ENCODE peak calls at places on chromosome 10, in six cellular contexts. One of them, this sample, is unnamed.

GRCh38 chr10:71247306-71247705 is 34.9 kb downstream of the UNC5B start:
- DNase-seq in IMR-90: no peak
- DNase-seq in H9: no peak
- DNase-seq in mesenchymal stem cell: no peak
- DNase-seq in H1: no peak
- DNase-seq in neuronal stem cell: no peak
- DNase-seq in this sample: no peak

GRCh38 chr10:104925232-104925851 is 284.3 kb downstream of the SORCS3 start:
- DNase-seq in H1: peak; percentile 71
- DNase-seq in H9: peak; percentile 54
- DNase-seq in neuronal stem cell: peak; percentile 48
- DNase-seq in IMR-90: no peak
- DNase-seq in mesenchymal stem cell: no peak
- DNase-seq in this sample: peak; percentile 54

GRCh38 chr10:86538547-86538946 is 17.0 kb upstream of the WAPL start:
- DNase-seq in mesenchymal stem cell: peak; percentile 22
- DNase-seq in H9: no peak
- DNase-seq in H1: no peak
- DNase-seq in IMR-90: no peak
- DNase-seq in neuronal stem cell: no peak
- DNase-seq in this sample: no peak

GRCh38 chr10:75043256-75044121 is 68.0 kb upstream of the SAMD8 start:
- DNase-seq in mesenchymal stem cell: no peak
- DNase-seq in IMR-90: no peak
- DNase-seq in H9: peak; percentile 85
- DNase-seq in H1: no peak
- DNase-seq in neuronal stem cell: no peak
- DNase-seq in this sample: no peak

GRCh38 chr10:77821551-77821950 is 105.0 kb downstream of the DLG5 start:
- DNase-seq in neuronal stem cell: no peak
- DNase-seq in H1: no peak
- DNase-seq in IMR-90: no peak
- DNase-seq in H9: no peak
- DNase-seq in mesenchymal stem cell: no peak
- DNase-seq in this sample: no peak

GRCh38 chr10:103870503-103870902 is 15.1 kb upstream of the SH3PXD2A start:
- DNase-seq in H1: no peak
- DNase-seq in neuronal stem cell: no peak
- DNase-seq in IMR-90: peak; percentile 40
- DNase-seq in mesenchymal stem cell: no peak
- DNase-seq in H9: no peak
- DNase-seq in this sample: peak; percentile 45

GRCh38 chr10:96370575-96371157 is 11.9 kb upstream of the OPALIN start:
- DNase-seq in neuronal stem cell: peak; percentile 58
- DNase-seq in H1: peak; percentile 88
- DNase-seq in IMR-90: peak; percentile 17
- DNase-seq in mesenchymal stem cell: peak; percentile 32
- DNase-seq in H9: peak; percentile 82
- DNase-seq in this sample: peak; percentile 76

GRCh38 chr10:77805676-77806075 is 120.9 kb downstream of the DLG5 start:
- DNase-seq in IMR-90: no peak
- DNase-seq in mesenchymal stem cell: no peak
- DNase-seq in neuronal stem cell: no peak
- DNase-seq in H9: no peak
- DNase-seq in H1: no peak
- DNase-seq in this sample: no peak

GRCh38 chr10:90138844-90139243 is 437.5 kb downstream of the KIF20B start:
- DNase-seq in neuronal stem cell: no peak
- DNase-seq in IMR-90: no peak
- DNase-seq in mesenchymal stem cell: peak; percentile 11
- DNase-seq in H1: no peak
- DNase-seq in H9: no peak
- DNase-seq in this sample: peak; percentile 59

GRCh38 chr10:132136689-132137088 is 50.1 kb upstream of the DPYSL4 start:
- DNase-seq in neuronal stem cell: no peak
- DNase-seq in mesenchymal stem cell: no peak
- DNase-seq in H1: no peak
- DNase-seq in IMR-90: no peak
- DNase-seq in H9: no peak
- DNase-seq in this sample: no peak

GRCh38 chr10:73889014-73889413 is 14.7 kb upstream of the CAMK2G start:
- DNase-seq in neuronal stem cell: no peak
- DNase-seq in H9: peak; percentile 59
- DNase-seq in IMR-90: peak; percentile 78
- DNase-seq in H1: no peak
- DNase-seq in mesenchymal stem cell: peak; percentile 78
- DNase-seq in this sample: peak; percentile 65

GRCh38 chr10:12703813-12704212 is 297.7 kb downstream of the CCDC3 start:
- DNase-seq in neuronal stem cell: no peak
- DNase-seq in mesenchymal stem cell: peak; percentile 63
- DNase-seq in H1: no peak
- DNase-seq in IMR-90: peak; percentile 87
- DNase-seq in H9: no peak
- DNase-seq in this sample: no peak

GRCh38 chr10:3623746-3624145 is 161.3 kb downstream of the KLF6 start:
- DNase-seq in H9: no peak
- DNase-seq in neuronal stem cell: no peak
- DNase-seq in H1: no peak
- DNase-seq in IMR-90: peak; percentile 87
- DNase-seq in mesenchymal stem cell: peak; percentile 68
- DNase-seq in this sample: peak; percentile 48

GRCh38 chr10:56623064-56623463 is 262.0 kb upstream of the ZWINT start:
- DNase-seq in IMR-90: no peak
- DNase-seq in mesenchymal stem cell: no peak
- DNase-seq in H1: no peak
- DNase-seq in neuronal stem cell: no peak
- DNase-seq in H9: no peak
- DNase-seq in this sample: no peak

GRCh38 chr10:89531359-89531758 is 4.0 kb downstream of the SLC16A12 start:
- DNase-seq in H1: no peak
- DNase-seq in IMR-90: no peak
- DNase-seq in mesenchymal stem cell: no peak
- DNase-seq in H9: no peak
- DNase-seq in neuronal stem cell: no peak
- DNase-seq in this sample: no peak

GRCh38 chr10:91551856-91552255 is 81.0 kb downstream of the PPP1R3C start:
- DNase-seq in mesenchymal stem cell: peak; percentile 69
- DNase-seq in IMR-90: peak; percentile 80
- DNase-seq in H9: peak; percentile 86
- DNase-seq in H1: peak; percentile 76
- DNase-seq in neuronal stem cell: peak; percentile 56
- DNase-seq in this sample: peak; percentile 89

GRCh38 chr10:93757136-93757535 is 600 bp upstream of the LGI1 start:
- DNase-seq in H1: no peak
- DNase-seq in H9: peak; percentile 52
- DNase-seq in mesenchymal stem cell: no peak
- DNase-seq in IMR-90: no peak
- DNase-seq in neuronal stem cell: no peak
- DNase-seq in this sample: peak; percentile 49

GRCh38 chr10:75335191-75335590 is 66.4 kb downstream of the ZNF503 start:
- DNase-seq in H9: no peak
- DNase-seq in IMR-90: no peak
- DNase-seq in neuronal stem cell: no peak
- DNase-seq in H1: no peak
- DNase-seq in mesenchymal stem cell: no peak
- DNase-seq in this sample: no peak

DNA sequence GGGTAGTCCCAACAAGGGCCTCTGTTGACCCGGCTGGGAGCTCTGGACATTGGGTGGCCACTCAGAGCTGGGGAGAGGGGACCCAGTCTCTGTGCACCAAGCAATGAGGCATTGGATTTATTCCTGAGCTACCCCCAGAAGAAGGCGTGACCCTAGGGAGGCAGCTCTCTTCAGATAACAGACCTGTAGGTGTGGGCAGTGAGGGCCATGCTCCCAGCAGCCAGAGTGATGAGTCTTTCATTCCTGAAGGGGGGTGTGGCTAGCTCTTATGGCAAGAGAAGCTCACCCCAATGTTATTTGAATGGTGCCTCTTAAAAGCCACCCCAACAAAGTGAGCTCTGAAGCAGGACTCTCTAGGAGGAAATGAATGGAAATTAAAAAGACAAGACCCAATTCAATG is 20.3 kb downstream of the TEX36 start:
- DNase-seq in mesenchymal stem cell: no peak
- DNase-seq in H1: no peak
- DNase-seq in IMR-90: no peak
- DNase-seq in neuronal stem cell: no peak
- DNase-seq in H9: no peak
- DNase-seq in this sample: no peak
- H3K4me2 ChIP-seq in mesenchymal stem cell: no peak overlapping the region
- H3K4me2 ChIP-seq in H1: no peak overlapping the region
- H3K4me2 ChIP-seq in IMR-90: no peak overlapping the region
- H3K4me2 ChIP-seq in neuronal stem cell: no peak overlapping the region
- H3K4me2 ChIP-seq in H9: no peak overlapping the region
- H3K4me2 ChIP-seq in this sample: no peak overlapping the region

DNA sequence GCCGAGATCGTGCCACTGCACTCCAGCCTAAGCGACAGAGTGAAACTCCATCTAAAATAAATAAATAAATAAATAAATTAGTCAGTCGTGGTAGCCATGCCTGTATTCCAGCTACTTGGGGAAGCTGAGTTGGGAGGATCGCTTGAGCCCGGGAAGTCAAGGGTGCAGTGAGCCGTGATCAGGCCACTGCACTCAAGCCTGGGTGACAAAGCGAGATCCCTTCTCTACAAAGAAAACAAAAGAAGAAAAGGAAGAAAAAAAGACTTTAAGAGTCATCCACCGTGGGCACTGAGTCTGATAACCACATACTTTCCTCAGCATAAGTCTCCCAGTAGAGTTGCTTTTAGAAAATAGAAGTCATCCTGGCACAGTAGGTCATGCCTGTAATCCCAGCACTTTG is 2.6 kb downstream of the TMEM254 start:
- DNase-seq in H9: no peak
- DNase-seq in neuronal stem cell: no peak
- DNase-seq in mesenchymal stem cell: no peak
- DNase-seq in H1: no peak
- DNase-seq in IMR-90: no peak
- DNase-seq in this sample: no peak
- H4K8ac ChIP-seq in H9: no peak overlapping the region
- H4K8ac ChIP-seq in neuronal stem cell: no peak overlapping the region
- H4K8ac ChIP-seq in mesenchymal stem cell: no peak overlapping the region
- H4K8ac ChIP-seq in H1: no peak overlapping the region
- H4K8ac ChIP-seq in IMR-90: no peak overlapping the region
- H4K8ac ChIP-seq in this sample: no peak overlapping the region

GRCh38 chr10:62993121-62993520 is 140.0 kb upstream of the NRBF2 start:
- DNase-seq in neuronal stem cell: no peak
- DNase-seq in H1: no peak
- DNase-seq in mesenchymal stem cell: no peak
- DNase-seq in H9: no peak
- DNase-seq in IMR-90: no peak
- DNase-seq in this sample: no peak
- H2BK15ac ChIP-seq in neuronal stem cell: no peak overlapping the region
- H2BK15ac ChIP-seq in H1: no peak overlapping the region
- H2BK15ac ChIP-seq in mesenchymal stem cell: no peak overlapping the region
- H2BK15ac ChIP-seq in H9: no peak overlapping the region
- H2BK15ac ChIP-seq in IMR-90: no peak overlapping the region
- H2BK15ac ChIP-seq in this sample: no peak overlapping the region

DNA sequence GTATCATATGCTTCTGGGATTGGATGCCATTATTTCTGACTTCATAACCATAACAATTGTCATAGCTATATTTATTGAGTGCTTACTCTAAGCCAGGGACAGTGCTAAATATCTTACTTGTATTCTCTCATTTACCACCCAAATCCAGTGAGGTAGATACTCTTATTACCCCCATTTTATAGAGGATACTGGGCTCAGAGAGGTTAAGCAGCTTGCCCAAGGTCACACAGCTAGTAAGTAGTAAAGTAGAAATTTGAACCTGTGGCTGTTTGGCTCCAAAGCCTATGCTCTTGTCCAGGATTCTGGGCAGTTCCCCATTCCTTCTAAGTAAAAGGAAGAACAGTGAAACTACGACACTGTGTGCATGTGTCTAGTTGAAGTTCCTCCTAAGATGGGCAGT is 56.5 kb downstream of the COL13A1 start:
- DNase-seq in mesenchymal stem cell: no peak
- DNase-seq in H1: no peak
- DNase-seq in IMR-90: no peak
- DNase-seq in neuronal stem cell: no peak
- DNase-seq in H9: no peak
- DNase-seq in this sample: no peak
- H3K4me2 ChIP-seq in mesenchymal stem cell: no peak overlapping the region
- H3K4me2 ChIP-seq in H1: no peak overlapping the region
- H3K4me2 ChIP-seq in IMR-90: no peak overlapping the region
- H3K4me2 ChIP-seq in neuronal stem cell: no peak overlapping the region
- H3K4me2 ChIP-seq in H9: no peak overlapping the region
- H3K4me2 ChIP-seq in this sample: no peak overlapping the region

GRCh38 chr10:26507441-26507840 is 69.3 kb downstream of the APBB1IP start:
- DNase-seq in mesenchymal stem cell: no peak
- DNase-seq in H1: no peak
- DNase-seq in neuronal stem cell: no peak
- DNase-seq in IMR-90: no peak
- DNase-seq in H9: no peak
- DNase-seq in this sample: no peak
- H4K8ac ChIP-seq in mesenchymal stem cell: no peak overlapping the region
- H4K8ac ChIP-seq in H1: no peak overlapping the region
- H4K8ac ChIP-seq in neuronal stem cell: no peak overlapping the region
- H4K8ac ChIP-seq in IMR-90: no peak overlapping the region
- H4K8ac ChIP-seq in H9: no peak overlapping the region
- H4K8ac ChIP-seq in this sample: no peak overlapping the region

DNA sequence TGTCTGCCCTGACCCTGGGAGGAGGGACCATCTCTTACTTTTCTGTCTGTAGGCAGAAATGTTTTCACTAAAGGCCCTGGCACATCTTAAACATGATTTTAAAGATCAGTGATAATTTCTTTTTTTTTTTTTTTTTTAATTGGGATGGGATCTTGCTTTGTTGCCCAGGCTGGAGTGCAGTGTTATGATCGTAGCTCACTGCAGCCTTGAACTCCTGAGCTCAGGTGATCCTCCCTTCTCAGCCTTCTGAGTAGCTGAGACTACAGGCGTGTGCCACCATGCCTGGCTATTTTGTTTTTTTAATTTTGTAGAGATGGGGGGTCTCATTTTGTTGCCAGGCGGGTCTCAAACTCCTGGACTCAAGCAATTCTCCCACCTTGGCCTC is 65.3 kb downstream of the RBM20 start:
- DNase-seq in H1: no peak
- DNase-seq in H9: no peak
- DNase-seq in neuronal stem cell: no peak
- DNase-seq in IMR-90: no peak
- DNase-seq in mesenchymal stem cell: no peak
- DNase-seq in this sample: no peak
- H2BK15ac ChIP-seq in H1: no peak overlapping the region
- H2BK15ac ChIP-seq in H9: no peak overlapping the region
- H2BK15ac ChIP-seq in neuronal stem cell: no peak overlapping the region
- H2BK15ac ChIP-seq in IMR-90: no peak overlapping the region
- H2BK15ac ChIP-seq in mesenchymal stem cell: no peak overlapping the region
- H2BK15ac ChIP-seq in this sample: peak overlapping the region; percentile 22

DNA sequence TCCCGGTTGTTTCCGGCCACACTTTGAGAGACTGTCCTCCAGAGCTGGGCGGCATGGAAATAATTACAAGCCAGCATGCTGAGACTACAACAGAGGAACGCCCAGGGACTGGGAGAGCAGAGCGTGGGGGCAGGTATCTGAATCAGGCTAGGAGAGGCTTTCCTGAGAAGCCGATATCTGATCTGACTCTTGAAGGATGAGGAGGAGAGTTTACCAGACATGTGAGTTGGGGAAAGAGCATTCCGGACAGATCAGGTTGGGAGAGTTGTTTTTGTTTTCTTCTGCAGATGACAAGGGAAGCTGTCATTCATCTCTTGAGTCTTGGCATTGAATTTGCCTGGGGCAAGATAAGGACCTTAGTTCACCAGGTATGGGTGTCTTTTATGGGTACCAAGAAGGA is 35.9 kb downstream of the WBP1L start:
- DNase-seq in H1: no peak
- DNase-seq in H9: no peak
- DNase-seq in IMR-90: no peak
- DNase-seq in mesenchymal stem cell: no peak
- DNase-seq in neuronal stem cell: no peak
- DNase-seq in this sample: no peak
- H3K4me2 ChIP-seq in H1: no peak overlapping the region
- H3K4me2 ChIP-seq in H9: no peak overlapping the region
- H3K4me2 ChIP-seq in IMR-90: no peak overlapping the region
- H3K4me2 ChIP-seq in mesenchymal stem cell: no peak overlapping the region
- H3K4me2 ChIP-seq in neuronal stem cell: no peak overlapping the region
- H3K4me2 ChIP-seq in this sample: no peak overlapping the region

This sample was measured in mesendoderm.